ENCODE peak calls at places on chromosomes 1 and 21, in five cellular contexts. One of them, this sample, is unnamed.

GRCh38 chr1:36327421-36328087 is 4.1 kb upstream of the EVA1B start:
- DNase-seq in HL-60: no peak
- DNase-seq in kidney: peak; percentile 70
- DNase-seq in mesenchymal stem cell: peak; percentile 82
- DNase-seq in fibroblast of lung: peak; percentile 64
- DNase-seq in this sample: no peak

GRCh38 chr1:87039096-87039495 is 124.7 kb downstream of the HS2ST1 start:
- DNase-seq in HL-60: no peak
- DNase-seq in kidney: no peak
- DNase-seq in mesenchymal stem cell: no peak
- DNase-seq in fibroblast of lung: no peak
- DNase-seq in this sample: no peak

GRCh38 chr1:68973459-68974244 is 476.8 kb upstream of the DEPDC1 start:
- DNase-seq in HL-60: no peak
- DNase-seq in kidney: no peak
- DNase-seq in mesenchymal stem cell: peak; percentile 8
- DNase-seq in fibroblast of lung: peak; percentile 75
- DNase-seq in this sample: peak; percentile 2

GRCh38 chr1:67719329-67720196 is 34.6 kb downstream of the GADD45A start:
- DNase-seq in HL-60: no peak
- DNase-seq in kidney: no peak
- DNase-seq in mesenchymal stem cell: no peak
- DNase-seq in fibroblast of lung: no peak
- DNase-seq in this sample: no peak

GRCh38 chr1:38500891-38501290 is 358.7 kb downstream of the RRAGC start:
- DNase-seq in HL-60: no peak
- DNase-seq in kidney: no peak
- DNase-seq in mesenchymal stem cell: no peak
- DNase-seq in fibroblast of lung: peak; percentile 4
- DNase-seq in this sample: no peak

GRCh38 chr1:42319871-42320484 is 15.1 kb downstream of the FOXJ3 start:
- DNase-seq in HL-60: no peak
- DNase-seq in kidney: no peak
- DNase-seq in mesenchymal stem cell: peak; percentile 36
- DNase-seq in fibroblast of lung: no peak
- DNase-seq in this sample: no peak

GRCh38 chr1:41464886-41465285 is 19.6 kb downstream of the EDN2 start:
- DNase-seq in HL-60: no peak
- DNase-seq in kidney: no peak
- DNase-seq in mesenchymal stem cell: no peak
- DNase-seq in fibroblast of lung: peak; percentile 15
- DNase-seq in this sample: no peak

GRCh38 chr1:110338200-110339039 is 757 bp upstream of the RBM15 start:
- DNase-seq in HL-60: peak; percentile 100
- DNase-seq in kidney: peak; percentile 98
- DNase-seq in mesenchymal stem cell: no peak
- DNase-seq in fibroblast of lung: peak; percentile 100
- DNase-seq in this sample: no peak

GRCh38 chr1:236394905-236395779 is 1.1 kb downstream of the EDARADD start:
- DNase-seq in HL-60: peak; percentile 10
- DNase-seq in kidney: peak; percentile 81
- DNase-seq in mesenchymal stem cell: peak; percentile 38
- DNase-seq in fibroblast of lung: peak; percentile 12
- DNase-seq in this sample: no peak

GRCh38 chr1:29855761-29856160 is 619.4 kb downstream of the PTPRU start:
- DNase-seq in HL-60: no peak
- DNase-seq in kidney: no peak
- DNase-seq in mesenchymal stem cell: no peak
- DNase-seq in fibroblast of lung: no peak
- DNase-seq in this sample: no peak

GRCh38 chr1:45982359-45982758 is 150.1 kb downstream of the PIK3R3 start:
- DNase-seq in HL-60: no peak
- DNase-seq in kidney: no peak
- DNase-seq in mesenchymal stem cell: no peak
- DNase-seq in fibroblast of lung: no peak
- DNase-seq in this sample: no peak

GRCh38 chr1:213491468-213491867 is 440.4 kb downstream of the RPS6KC1 start:
- DNase-seq in HL-60: no peak
- DNase-seq in kidney: no peak
- DNase-seq in mesenchymal stem cell: no peak
- DNase-seq in fibroblast of lung: no peak
- DNase-seq in this sample: no peak

GRCh38 chr1:230708631-230709580 is 5.0 kb downstream of the AGT start:
- DNase-seq in HL-60: peak; percentile 25
- DNase-seq in kidney: no peak
- DNase-seq in mesenchymal stem cell: no peak
- DNase-seq in fibroblast of lung: no peak
- DNase-seq in this sample: no peak

GRCh38 chr1:227894306-227894721 is 53.4 kb downstream of the WNT9A start:
- DNase-seq in HL-60: no peak
- DNase-seq in kidney: peak; percentile 35
- DNase-seq in mesenchymal stem cell: no peak
- DNase-seq in fibroblast of lung: no peak
- DNase-seq in this sample: no peak

GRCh38 chr1:235060607-235061470 is 67.8 kb downstream of the TOMM20 start:
- DNase-seq in HL-60: no peak
- DNase-seq in kidney: peak; percentile 70
- DNase-seq in mesenchymal stem cell: no peak
- DNase-seq in fibroblast of lung: no peak
- DNase-seq in this sample: no peak

GRCh38 chr1:226357416-226357815 is 48.5 kb upstream of the LIN9 start:
- DNase-seq in HL-60: no peak
- DNase-seq in kidney: no peak
- DNase-seq in mesenchymal stem cell: no peak
- DNase-seq in fibroblast of lung: no peak
- DNase-seq in this sample: no peak

GRCh38 chr1:227131193-227131592 is 187.1 kb downstream of the CDC42BPA start:
- DNase-seq in HL-60: no peak
- DNase-seq in kidney: no peak
- DNase-seq in mesenchymal stem cell: peak; percentile 53
- DNase-seq in fibroblast of lung: peak; percentile 50
- DNase-seq in this sample: peak; percentile 7

GRCh38 chr1:90402893-90403849 is 313.9 kb downstream of the BARHL2 start:
- DNase-seq in HL-60: no peak
- DNase-seq in kidney: no peak
- DNase-seq in mesenchymal stem cell: peak; percentile 88
- DNase-seq in fibroblast of lung: peak; percentile 100
- DNase-seq in this sample: peak; percentile 87

GRCh38 chr1:43980255-43981134 is 1.5 kb downstream of the B4GALT2 start:
- DNase-seq in HL-60: peak; percentile 85
- DNase-seq in kidney: peak; percentile 72
- DNase-seq in mesenchymal stem cell: peak; percentile 50
- DNase-seq in fibroblast of lung: peak; percentile 57
- DNase-seq in this sample: no peak

GRCh38 chr21:17270234-17270633 is 242.6 kb upstream of the CXADR start:
- DNase-seq in HL-60: no peak
- DNase-seq in kidney: no peak
- DNase-seq in mesenchymal stem cell: peak; percentile 7
- DNase-seq in fibroblast of lung: peak; percentile 61
- DNase-seq in this sample: peak; percentile 1

GRCh38 chr21:41673071-41673470 is 93.8 kb downstream of the RIPK4 start:
- DNase-seq in HL-60: no peak
- DNase-seq in kidney: no peak
- DNase-seq in mesenchymal stem cell: no peak
- DNase-seq in fibroblast of lung: no peak
- DNase-seq in this sample: no peak

GRCh38 chr1:15229569-15230170 is 17.4 kb upstream of the FHAD1 start:
- DNase-seq in HL-60: no peak
- DNase-seq in kidney: no peak
- DNase-seq in mesenchymal stem cell: no peak
- DNase-seq in fibroblast of lung: no peak
- DNase-seq in this sample: no peak

GRCh38 chr1:172909606-172910326 is 141.0 kb downstream of the TNFSF18 start:
- DNase-seq in HL-60: no peak
- DNase-seq in kidney: no peak
- DNase-seq in mesenchymal stem cell: peak; percentile 96
- DNase-seq in fibroblast of lung: peak; percentile 99
- DNase-seq in this sample: peak; percentile 99

GRCh38 chr1:182205378-182206022 is 144.0 kb upstream of the ZNF648 start:
- DNase-seq in HL-60: peak; percentile 69
- DNase-seq in kidney: no peak
- DNase-seq in mesenchymal stem cell: no peak
- DNase-seq in fibroblast of lung: no peak
- DNase-seq in this sample: no peak

GRCh38 chr1:88892146-88892877 is 945 bp upstream of the GTF2B start:
- DNase-seq in HL-60: no peak
- DNase-seq in kidney: no peak
- DNase-seq in mesenchymal stem cell: peak; percentile 48
- DNase-seq in fibroblast of lung: peak; percentile 44
- DNase-seq in this sample: no peak

GRCh38 chr21:32083175-32083574 is 195.7 kb downstream of the MIS18A start:
- DNase-seq in HL-60: no peak
- DNase-seq in kidney: no peak
- DNase-seq in mesenchymal stem cell: no peak
- DNase-seq in fibroblast of lung: peak; percentile 4
- DNase-seq in this sample: no peak

GRCh38 chr21:35015435-35016024 is 33.6 kb downstream of the RUNX1 start:
- DNase-seq in HL-60: no peak
- DNase-seq in kidney: no peak
- DNase-seq in mesenchymal stem cell: no peak
- DNase-seq in fibroblast of lung: no peak
- DNase-seq in this sample: no peak

GRCh38 chr1:173302890-173303829 is 96.0 kb upstream of the TNFSF4 start:
- DNase-seq in HL-60: no peak
- DNase-seq in kidney: no peak
- DNase-seq in mesenchymal stem cell: no peak
- DNase-seq in fibroblast of lung: peak; percentile 27
- DNase-seq in this sample: no peak

GRCh38 chr1:37718181-37718900 is 26.0 kb downstream of the CDCA8 start:
- DNase-seq in HL-60: no peak
- DNase-seq in kidney: no peak
- DNase-seq in mesenchymal stem cell: no peak
- DNase-seq in fibroblast of lung: no peak
- DNase-seq in this sample: no peak

GRCh38 chr21:21101911-21102310 is 103.7 kb downstream of the NCAM2 start:
- DNase-seq in HL-60: peak; percentile 77
- DNase-seq in kidney: no peak
- DNase-seq in mesenchymal stem cell: peak; percentile 54
- DNase-seq in fibroblast of lung: peak; percentile 77
- DNase-seq in this sample: peak; percentile 43

GRCh38 chr1:7374761-7375160 is 396.3 kb upstream of the VAMP3 start:
- DNase-seq in HL-60: no peak
- DNase-seq in kidney: no peak
- DNase-seq in mesenchymal stem cell: no peak
- DNase-seq in fibroblast of lung: no peak
- DNase-seq in this sample: no peak

GRCh38 chr1:184513421-184513820 is 126.6 kb downstream of the C1orf21 start:
- DNase-seq in HL-60: no peak
- DNase-seq in kidney: no peak
- DNase-seq in mesenchymal stem cell: no peak
- DNase-seq in fibroblast of lung: peak; percentile 16
- DNase-seq in this sample: no peak

GRCh38 chr21:33767236-33767635 is 124.9 kb downstream of the ITSN1 start:
- DNase-seq in HL-60: no peak
- DNase-seq in kidney: no peak
- DNase-seq in mesenchymal stem cell: no peak
- DNase-seq in fibroblast of lung: peak; percentile 72
- DNase-seq in this sample: no peak

GRCh38 chr1:90973897-90974798 is 47.7 kb downstream of the ZNF644 start:
- DNase-seq in HL-60: no peak
- DNase-seq in kidney: no peak
- DNase-seq in mesenchymal stem cell: peak; percentile 64
- DNase-seq in fibroblast of lung: peak; percentile 81
- DNase-seq in this sample: no peak

GRCh38 chr1:3650248-3651010 is 526 bp upstream of the WRAP73 start:
- DNase-seq in HL-60: no peak
- DNase-seq in kidney: no peak
- DNase-seq in mesenchymal stem cell: no peak
- DNase-seq in fibroblast of lung: no peak
- DNase-seq in this sample: no peak

GRCh38 chr1:56200446-56200845 is 378.9 kb downstream of the PLPP3 start:
- DNase-seq in HL-60: no peak
- DNase-seq in kidney: no peak
- DNase-seq in mesenchymal stem cell: peak; percentile 45
- DNase-seq in fibroblast of lung: no peak
- DNase-seq in this sample: no peak

GRCh38 chr1:56204206-56204605 is 375.2 kb downstream of the PLPP3 start:
- DNase-seq in HL-60: no peak
- DNase-seq in kidney: no peak
- DNase-seq in mesenchymal stem cell: no peak
- DNase-seq in fibroblast of lung: no peak
- DNase-seq in this sample: no peak

GRCh38 chr1:56202186-56202585 is 377.2 kb downstream of the PLPP3 start:
- DNase-seq in HL-60: no peak
- DNase-seq in kidney: no peak
- DNase-seq in mesenchymal stem cell: peak; percentile 2
- DNase-seq in fibroblast of lung: peak; percentile 24
- DNase-seq in this sample: no peak

GRCh38 chr1:56200921-56201320 is 378.4 kb downstream of the PLPP3 start:
- DNase-seq in HL-60: no peak
- DNase-seq in kidney: no peak
- DNase-seq in mesenchymal stem cell: no peak
- DNase-seq in fibroblast of lung: no peak
- DNase-seq in this sample: no peak

DNA sequence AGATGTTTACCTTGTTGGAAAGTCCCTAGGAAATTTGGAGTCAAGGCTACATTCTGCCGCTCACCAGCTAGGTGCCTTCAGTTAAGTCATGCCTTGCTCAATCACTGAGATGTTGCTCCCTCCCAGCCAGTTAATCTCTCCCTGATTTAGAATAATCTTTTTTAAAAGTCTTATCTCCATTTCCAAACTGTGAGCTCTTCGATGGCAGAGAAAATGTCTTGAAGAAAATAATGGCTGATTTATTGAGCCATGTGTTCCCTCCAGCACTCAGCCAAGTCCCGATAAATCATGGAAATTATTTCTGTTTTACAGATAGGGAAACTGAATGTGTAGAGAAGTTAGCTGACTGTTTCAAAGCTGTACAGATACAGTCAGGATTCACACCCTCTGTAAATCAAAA is 376.6 kb downstream of the PLPP3 start:
- DNase-seq in HL-60: no peak
- DNase-seq in kidney: no peak
- DNase-seq in mesenchymal stem cell: peak; percentile 55
- DNase-seq in fibroblast of lung: no peak
- DNase-seq in this sample: no peak
- H3K4me3 ChIP-seq in HL-60: no peak overlapping the region
- H3K4me3 ChIP-seq in kidney: no peak overlapping the region
- H3K4me3 ChIP-seq in mesenchymal stem cell: no peak overlapping the region
- H3K4me3 ChIP-seq in fibroblast of lung: no peak overlapping the region
- H3K4me3 ChIP-seq in this sample: no peak overlapping the region

GRCh38 chr1:113874017-113874879 is 2.7 kb upstream of the PTPN22 start:
- DNase-seq in HL-60: peak; percentile 41
- DNase-seq in kidney: no peak
- DNase-seq in mesenchymal stem cell: no peak
- DNase-seq in fibroblast of lung: peak; percentile 77
- DNase-seq in this sample: no peak
- H3K27ac ChIP-seq in HL-60: peak overlapping the region; percentile 96
- H3K27ac ChIP-seq in kidney: no peak overlapping the region
- H3K27ac ChIP-seq in mesenchymal stem cell: no peak overlapping the region
- H3K27ac ChIP-seq in fibroblast of lung: no peak overlapping the region
- H3K27ac ChIP-seq in this sample: no peak overlapping the region

GRCh38 chr21:26933448-26933847 is 33.4 kb downstream of the ADAMTS5 start:
- DNase-seq in HL-60: no peak
- DNase-seq in kidney: no peak
- DNase-seq in mesenchymal stem cell: peak; percentile 49
- DNase-seq in fibroblast of lung: no peak
- DNase-seq in this sample: no peak
- H3K4me3 ChIP-seq in HL-60: no peak overlapping the region
- H3K4me3 ChIP-seq in kidney: no peak overlapping the region
- H3K4me3 ChIP-seq in mesenchymal stem cell: no peak overlapping the region
- H3K4me3 ChIP-seq in fibroblast of lung: no peak overlapping the region
- H3K4me3 ChIP-seq in this sample: no peak overlapping the region

GRCh38 chr1:54800899-54801759 is at the start of gene TTC22:
- DNase-seq in HL-60: peak; percentile 22
- DNase-seq in kidney: peak; percentile 88
- DNase-seq in mesenchymal stem cell: no peak
- DNase-seq in fibroblast of lung: no peak
- DNase-seq in this sample: no peak
- H3K27ac ChIP-seq in HL-60: peak within 1 kb of the TSS; percentile 8
- H3K27ac ChIP-seq in kidney: peak within 1 kb of the TSS; percentile 26
- H3K27ac ChIP-seq in mesenchymal stem cell: no peak within 1 kb of the TSS
- H3K27ac ChIP-seq in fibroblast of lung: no peak within 1 kb of the TSS
- H3K27ac ChIP-seq in this sample: no peak within 1 kb of the TSS